ENCODE peak calls at places on chromosome 18, in nine cellular contexts. One of them, this sample, is unnamed.

GRCh38 chr18:42275949-42276730 is 321.1 kb downstream of the PIK3C3 start:
- DNase-seq in GM23338: no peak
- DNase-seq in NCI-H2227 treated with DMSO at 0.1 percent for 48 hours: no peak
- DNase-seq in NT2/D1: no peak
- DNase-seq in NCI-H1092 treated with DMSO at 0.1 percent for 48 hours: no peak
- DNase-seq in stimulated activated CD8-positive, alpha-beta memory T cell treated with anti-CD3 and anti-CD28 coated beads, Interleukin-2, amount 100 ng/mL, for 48 hours: no peak
- DNase-seq in naive thymus-derived CD8-positive, alpha-beta T cell: no peak
- DNase-seq in stimulated activated CD4-positive, alpha-beta T cell treated with anti-CD3 and anti-CD28 coated beads, Interleukin-2, amount 100 ng/mL, for 48 hours: no peak
- DNase-seq in HTR-8/SVneo: no peak
- DNase-seq in this sample: no peak

GRCh38 chr18:59662008-59662701 is 35.1 kb downstream of the CCBE1 start:
- DNase-seq in NCI-H1092 treated with DMSO at 0.1 percent for 48 hours: no peak
- DNase-seq in stimulated activated CD4-positive, alpha-beta T cell treated with anti-CD3 and anti-CD28 coated beads, Interleukin-2, amount 100 ng/mL, for 48 hours: no peak
- DNase-seq in NCI-H2227 treated with DMSO at 0.1 percent for 48 hours: no peak
- DNase-seq in HTR-8/SVneo: no peak
- DNase-seq in GM23338: no peak
- DNase-seq in stimulated activated CD8-positive, alpha-beta memory T cell treated with anti-CD3 and anti-CD28 coated beads, Interleukin-2, amount 100 ng/mL, for 48 hours: no peak
- DNase-seq in NT2/D1: no peak
- DNase-seq in naive thymus-derived CD8-positive, alpha-beta T cell: no peak
- DNase-seq in this sample: no peak

GRCh38 chr18:8754995-8755955 is 49.9 kb downstream of the MTCL1 start:
- DNase-seq in naive thymus-derived CD8-positive, alpha-beta T cell: peak; percentile 76
- DNase-seq in NCI-H2227 treated with DMSO at 0.1 percent for 48 hours: no peak
- DNase-seq in stimulated activated CD8-positive, alpha-beta memory T cell treated with anti-CD3 and anti-CD28 coated beads, Interleukin-2, amount 100 ng/mL, for 48 hours: no peak
- DNase-seq in NT2/D1: no peak
- DNase-seq in stimulated activated CD4-positive, alpha-beta T cell treated with anti-CD3 and anti-CD28 coated beads, Interleukin-2, amount 100 ng/mL, for 48 hours: no peak
- DNase-seq in GM23338: no peak
- DNase-seq in NCI-H1092 treated with DMSO at 0.1 percent for 48 hours: no peak
- DNase-seq in HTR-8/SVneo: no peak
- DNase-seq in this sample: no peak

GRCh38 chr18:24397131-24397693 is 412 bp downstream of the OSBPL1A start:
- DNase-seq in naive thymus-derived CD8-positive, alpha-beta T cell: no peak
- DNase-seq in NT2/D1: no peak
- DNase-seq in stimulated activated CD4-positive, alpha-beta T cell treated with anti-CD3 and anti-CD28 coated beads, Interleukin-2, amount 100 ng/mL, for 48 hours: peak; percentile 16
- DNase-seq in NCI-H1092 treated with DMSO at 0.1 percent for 48 hours: peak; percentile 77
- DNase-seq in stimulated activated CD8-positive, alpha-beta memory T cell treated with anti-CD3 and anti-CD28 coated beads, Interleukin-2, amount 100 ng/mL, for 48 hours: peak; percentile 12
- DNase-seq in GM23338: peak; percentile 70
- DNase-seq in NCI-H2227 treated with DMSO at 0.1 percent for 48 hours: peak; percentile 80
- DNase-seq in HTR-8/SVneo: peak; percentile 13
- DNase-seq in this sample: peak; percentile 15

GRCh38 chr18:44789704-44790103 is 109.0 kb downstream of the SETBP1 start:
- DNase-seq in stimulated activated CD8-positive, alpha-beta memory T cell treated with anti-CD3 and anti-CD28 coated beads, Interleukin-2, amount 100 ng/mL, for 48 hours: no peak
- DNase-seq in NT2/D1: no peak
- DNase-seq in naive thymus-derived CD8-positive, alpha-beta T cell: no peak
- DNase-seq in stimulated activated CD4-positive, alpha-beta T cell treated with anti-CD3 and anti-CD28 coated beads, Interleukin-2, amount 100 ng/mL, for 48 hours: no peak
- DNase-seq in HTR-8/SVneo: no peak
- DNase-seq in NCI-H1092 treated with DMSO at 0.1 percent for 48 hours: no peak
- DNase-seq in GM23338: no peak
- DNase-seq in NCI-H2227 treated with DMSO at 0.1 percent for 48 hours: no peak
- DNase-seq in this sample: no peak

GRCh38 chr18:8081267-8081666 is 514.2 kb downstream of the PTPRM start:
- DNase-seq in NCI-H1092 treated with DMSO at 0.1 percent for 48 hours: no peak
- DNase-seq in NCI-H2227 treated with DMSO at 0.1 percent for 48 hours: no peak
- DNase-seq in naive thymus-derived CD8-positive, alpha-beta T cell: no peak
- DNase-seq in stimulated activated CD8-positive, alpha-beta memory T cell treated with anti-CD3 and anti-CD28 coated beads, Interleukin-2, amount 100 ng/mL, for 48 hours: no peak
- DNase-seq in stimulated activated CD4-positive, alpha-beta T cell treated with anti-CD3 and anti-CD28 coated beads, Interleukin-2, amount 100 ng/mL, for 48 hours: no peak
- DNase-seq in NT2/D1: no peak
- DNase-seq in HTR-8/SVneo: no peak
- DNase-seq in GM23338: no peak
- DNase-seq in this sample: no peak

GRCh38 chr18:23453657-23454011 is 547 bp downstream of the RIOK3 start:
- DNase-seq in stimulated activated CD4-positive, alpha-beta T cell treated with anti-CD3 and anti-CD28 coated beads, Interleukin-2, amount 100 ng/mL, for 48 hours: no peak
- DNase-seq in naive thymus-derived CD8-positive, alpha-beta T cell: no peak
- DNase-seq in NCI-H1092 treated with DMSO at 0.1 percent for 48 hours: peak; percentile 42
- DNase-seq in stimulated activated CD8-positive, alpha-beta memory T cell treated with anti-CD3 and anti-CD28 coated beads, Interleukin-2, amount 100 ng/mL, for 48 hours: no peak
- DNase-seq in NCI-H2227 treated with DMSO at 0.1 percent for 48 hours: no peak
- DNase-seq in GM23338: no peak
- DNase-seq in HTR-8/SVneo: no peak
- DNase-seq in NT2/D1: no peak
- DNase-seq in this sample: peak; percentile 20

GRCh38 chr18:28960146-28960545 is 783.2 kb upstream of the CDH2 start:
- DNase-seq in GM23338: no peak
- DNase-seq in naive thymus-derived CD8-positive, alpha-beta T cell: no peak
- DNase-seq in NCI-H1092 treated with DMSO at 0.1 percent for 48 hours: no peak
- DNase-seq in stimulated activated CD8-positive, alpha-beta memory T cell treated with anti-CD3 and anti-CD28 coated beads, Interleukin-2, amount 100 ng/mL, for 48 hours: no peak
- DNase-seq in NCI-H2227 treated with DMSO at 0.1 percent for 48 hours: no peak
- DNase-seq in HTR-8/SVneo: no peak
- DNase-seq in NT2/D1: no peak
- DNase-seq in stimulated activated CD4-positive, alpha-beta T cell treated with anti-CD3 and anti-CD28 coated beads, Interleukin-2, amount 100 ng/mL, for 48 hours: no peak
- DNase-seq in this sample: no peak

GRCh38 chr18:26312196-26312595 is 86.0 kb downstream of the TAF4B start:
- DNase-seq in NCI-H2227 treated with DMSO at 0.1 percent for 48 hours: no peak
- DNase-seq in naive thymus-derived CD8-positive, alpha-beta T cell: no peak
- DNase-seq in NT2/D1: no peak
- DNase-seq in stimulated activated CD8-positive, alpha-beta memory T cell treated with anti-CD3 and anti-CD28 coated beads, Interleukin-2, amount 100 ng/mL, for 48 hours: no peak
- DNase-seq in HTR-8/SVneo: no peak
- DNase-seq in NCI-H1092 treated with DMSO at 0.1 percent for 48 hours: no peak
- DNase-seq in stimulated activated CD4-positive, alpha-beta T cell treated with anti-CD3 and anti-CD28 coated beads, Interleukin-2, amount 100 ng/mL, for 48 hours: no peak
- DNase-seq in GM23338: peak; percentile 45
- DNase-seq in this sample: no peak

GRCh38 chr18:519019-519879 is 18.7 kb upstream of the COLEC12 start:
- DNase-seq in NT2/D1: no peak
- DNase-seq in GM23338: no peak
- DNase-seq in stimulated activated CD4-positive, alpha-beta T cell treated with anti-CD3 and anti-CD28 coated beads, Interleukin-2, amount 100 ng/mL, for 48 hours: no peak
- DNase-seq in naive thymus-derived CD8-positive, alpha-beta T cell: no peak
- DNase-seq in stimulated activated CD8-positive, alpha-beta memory T cell treated with anti-CD3 and anti-CD28 coated beads, Interleukin-2, amount 100 ng/mL, for 48 hours: no peak
- DNase-seq in NCI-H1092 treated with DMSO at 0.1 percent for 48 hours: no peak
- DNase-seq in NCI-H2227 treated with DMSO at 0.1 percent for 48 hours: no peak
- DNase-seq in HTR-8/SVneo: no peak
- DNase-seq in this sample: peak; percentile 34

GRCh38 chr18:52339891-52340371 is at the start of gene DCC:
- DNase-seq in naive thymus-derived CD8-positive, alpha-beta T cell: no peak
- DNase-seq in NT2/D1: peak; percentile 47
- DNase-seq in NCI-H2227 treated with DMSO at 0.1 percent for 48 hours: peak; percentile 82
- DNase-seq in NCI-H1092 treated with DMSO at 0.1 percent for 48 hours: peak; percentile 82
- DNase-seq in GM23338: peak; percentile 82
- DNase-seq in stimulated activated CD4-positive, alpha-beta T cell treated with anti-CD3 and anti-CD28 coated beads, Interleukin-2, amount 100 ng/mL, for 48 hours: no peak
- DNase-seq in HTR-8/SVneo: peak; percentile 1
- DNase-seq in stimulated activated CD8-positive, alpha-beta memory T cell treated with anti-CD3 and anti-CD28 coated beads, Interleukin-2, amount 100 ng/mL, for 48 hours: no peak
- DNase-seq in this sample: peak; percentile 66

GRCh38 chr18:25284278-25284677 is 67.7 kb downstream of the ZNF521 start:
- DNase-seq in NCI-H1092 treated with DMSO at 0.1 percent for 48 hours: no peak
- DNase-seq in NCI-H2227 treated with DMSO at 0.1 percent for 48 hours: no peak
- DNase-seq in stimulated activated CD8-positive, alpha-beta memory T cell treated with anti-CD3 and anti-CD28 coated beads, Interleukin-2, amount 100 ng/mL, for 48 hours: no peak
- DNase-seq in naive thymus-derived CD8-positive, alpha-beta T cell: no peak
- DNase-seq in GM23338: no peak
- DNase-seq in stimulated activated CD4-positive, alpha-beta T cell treated with anti-CD3 and anti-CD28 coated beads, Interleukin-2, amount 100 ng/mL, for 48 hours: no peak
- DNase-seq in NT2/D1: no peak
- DNase-seq in HTR-8/SVneo: no peak
- DNase-seq in this sample: no peak

GRCh38 chr18:60196818-60197217 is 175.8 kb downstream of the MC4R start:
- DNase-seq in HTR-8/SVneo: no peak
- DNase-seq in stimulated activated CD4-positive, alpha-beta T cell treated with anti-CD3 and anti-CD28 coated beads, Interleukin-2, amount 100 ng/mL, for 48 hours: no peak
- DNase-seq in stimulated activated CD8-positive, alpha-beta memory T cell treated with anti-CD3 and anti-CD28 coated beads, Interleukin-2, amount 100 ng/mL, for 48 hours: no peak
- DNase-seq in GM23338: no peak
- DNase-seq in NCI-H2227 treated with DMSO at 0.1 percent for 48 hours: no peak
- DNase-seq in naive thymus-derived CD8-positive, alpha-beta T cell: no peak
- DNase-seq in NCI-H1092 treated with DMSO at 0.1 percent for 48 hours: no peak
- DNase-seq in NT2/D1: no peak
- DNase-seq in this sample: no peak

GRCh38 chr18:47448956-47449355 is 197.5 kb upstream of the SKOR2 start:
- DNase-seq in HTR-8/SVneo: no peak
- DNase-seq in stimulated activated CD4-positive, alpha-beta T cell treated with anti-CD3 and anti-CD28 coated beads, Interleukin-2, amount 100 ng/mL, for 48 hours: no peak
- DNase-seq in NCI-H1092 treated with DMSO at 0.1 percent for 48 hours: no peak
- DNase-seq in NT2/D1: no peak
- DNase-seq in stimulated activated CD8-positive, alpha-beta memory T cell treated with anti-CD3 and anti-CD28 coated beads, Interleukin-2, amount 100 ng/mL, for 48 hours: no peak
- DNase-seq in NCI-H2227 treated with DMSO at 0.1 percent for 48 hours: no peak
- DNase-seq in naive thymus-derived CD8-positive, alpha-beta T cell: no peak
- DNase-seq in GM23338: peak; percentile 2
- DNase-seq in this sample: no peak

GRCh38 chr18:61643884-61644647 is 248.7 kb downstream of the RNF152 start:
- DNase-seq in GM23338: no peak
- DNase-seq in naive thymus-derived CD8-positive, alpha-beta T cell: no peak
- DNase-seq in stimulated activated CD8-positive, alpha-beta memory T cell treated with anti-CD3 and anti-CD28 coated beads, Interleukin-2, amount 100 ng/mL, for 48 hours: no peak
- DNase-seq in NT2/D1: no peak
- DNase-seq in NCI-H2227 treated with DMSO at 0.1 percent for 48 hours: no peak
- DNase-seq in stimulated activated CD4-positive, alpha-beta T cell treated with anti-CD3 and anti-CD28 coated beads, Interleukin-2, amount 100 ng/mL, for 48 hours: no peak
- DNase-seq in NCI-H1092 treated with DMSO at 0.1 percent for 48 hours: no peak
- DNase-seq in HTR-8/SVneo: no peak
- DNase-seq in this sample: no peak

GRCh38 chr18:33627114-33627513 is 49.1 kb downstream of the ASXL3 start:
- DNase-seq in NCI-H2227 treated with DMSO at 0.1 percent for 48 hours: no peak
- DNase-seq in HTR-8/SVneo: no peak
- DNase-seq in stimulated activated CD8-positive, alpha-beta memory T cell treated with anti-CD3 and anti-CD28 coated beads, Interleukin-2, amount 100 ng/mL, for 48 hours: no peak
- DNase-seq in naive thymus-derived CD8-positive, alpha-beta T cell: no peak
- DNase-seq in GM23338: no peak
- DNase-seq in NT2/D1: no peak
- DNase-seq in NCI-H1092 treated with DMSO at 0.1 percent for 48 hours: no peak
- DNase-seq in stimulated activated CD4-positive, alpha-beta T cell treated with anti-CD3 and anti-CD28 coated beads, Interleukin-2, amount 100 ng/mL, for 48 hours: no peak
- DNase-seq in this sample: no peak

GRCh38 chr18:29241199-29241598 is 1064.3 kb upstream of the CDH2 start:
- DNase-seq in stimulated activated CD8-positive, alpha-beta memory T cell treated with anti-CD3 and anti-CD28 coated beads, Interleukin-2, amount 100 ng/mL, for 48 hours: no peak
- DNase-seq in HTR-8/SVneo: no peak
- DNase-seq in NCI-H1092 treated with DMSO at 0.1 percent for 48 hours: no peak
- DNase-seq in NT2/D1: no peak
- DNase-seq in naive thymus-derived CD8-positive, alpha-beta T cell: no peak
- DNase-seq in GM23338: no peak
- DNase-seq in stimulated activated CD4-positive, alpha-beta T cell treated with anti-CD3 and anti-CD28 coated beads, Interleukin-2, amount 100 ng/mL, for 48 hours: no peak
- DNase-seq in NCI-H2227 treated with DMSO at 0.1 percent for 48 hours: no peak
- DNase-seq in this sample: no peak

GRCh38 chr18:50312296-50313030 is 25.0 kb upstream of the CXXC1 start:
- DNase-seq in HTR-8/SVneo: no peak
- DNase-seq in NCI-H1092 treated with DMSO at 0.1 percent for 48 hours: no peak
- DNase-seq in stimulated activated CD4-positive, alpha-beta T cell treated with anti-CD3 and anti-CD28 coated beads, Interleukin-2, amount 100 ng/mL, for 48 hours: no peak
- DNase-seq in NCI-H2227 treated with DMSO at 0.1 percent for 48 hours: no peak
- DNase-seq in GM23338: no peak
- DNase-seq in naive thymus-derived CD8-positive, alpha-beta T cell: no peak
- DNase-seq in stimulated activated CD8-positive, alpha-beta memory T cell treated with anti-CD3 and anti-CD28 coated beads, Interleukin-2, amount 100 ng/mL, for 48 hours: no peak
- DNase-seq in NT2/D1: no peak
- DNase-seq in this sample: peak; percentile 73

GRCh38 chr18:9058426-9058825 is 44.1 kb upstream of the NDUFV2 start:
- DNase-seq in NCI-H2227 treated with DMSO at 0.1 percent for 48 hours: peak; percentile 66
- DNase-seq in GM23338: no peak
- DNase-seq in NT2/D1: no peak
- DNase-seq in naive thymus-derived CD8-positive, alpha-beta T cell: no peak
- DNase-seq in NCI-H1092 treated with DMSO at 0.1 percent for 48 hours: no peak
- DNase-seq in HTR-8/SVneo: no peak
- DNase-seq in stimulated activated CD4-positive, alpha-beta T cell treated with anti-CD3 and anti-CD28 coated beads, Interleukin-2, amount 100 ng/mL, for 48 hours: no peak
- DNase-seq in stimulated activated CD8-positive, alpha-beta memory T cell treated with anti-CD3 and anti-CD28 coated beads, Interleukin-2, amount 100 ng/mL, for 48 hours: no peak
- DNase-seq in this sample: no peak

GRCh38 chr18:79624356-79624961 is 55.1 kb upstream of the CTDP1 start:
- DNase-seq in NT2/D1: no peak
- DNase-seq in HTR-8/SVneo: no peak
- DNase-seq in stimulated activated CD4-positive, alpha-beta T cell treated with anti-CD3 and anti-CD28 coated beads, Interleukin-2, amount 100 ng/mL, for 48 hours: no peak
- DNase-seq in GM23338: no peak
- DNase-seq in stimulated activated CD8-positive, alpha-beta memory T cell treated with anti-CD3 and anti-CD28 coated beads, Interleukin-2, amount 100 ng/mL, for 48 hours: no peak
- DNase-seq in NCI-H2227 treated with DMSO at 0.1 percent for 48 hours: no peak
- DNase-seq in NCI-H1092 treated with DMSO at 0.1 percent for 48 hours: no peak
- DNase-seq in naive thymus-derived CD8-positive, alpha-beta T cell: no peak
- DNase-seq in this sample: no peak

GRCh38 chr18:26526966-26527234 is 21.5 kb downstream of the KCTD1 start:
- DNase-seq in NT2/D1: no peak
- DNase-seq in naive thymus-derived CD8-positive, alpha-beta T cell: no peak
- DNase-seq in stimulated activated CD4-positive, alpha-beta T cell treated with anti-CD3 and anti-CD28 coated beads, Interleukin-2, amount 100 ng/mL, for 48 hours: no peak
- DNase-seq in NCI-H1092 treated with DMSO at 0.1 percent for 48 hours: no peak
- DNase-seq in NCI-H2227 treated with DMSO at 0.1 percent for 48 hours: no peak
- DNase-seq in GM23338: no peak
- DNase-seq in HTR-8/SVneo: no peak
- DNase-seq in stimulated activated CD8-positive, alpha-beta memory T cell treated with anti-CD3 and anti-CD28 coated beads, Interleukin-2, amount 100 ng/mL, for 48 hours: no peak
- DNase-seq in this sample: no peak

GRCh38 chr18:67483237-67483636 is 33.3 kb downstream of the DSEL start:
- DNase-seq in HTR-8/SVneo: no peak
- DNase-seq in NCI-H2227 treated with DMSO at 0.1 percent for 48 hours: no peak
- DNase-seq in NCI-H1092 treated with DMSO at 0.1 percent for 48 hours: no peak
- DNase-seq in naive thymus-derived CD8-positive, alpha-beta T cell: no peak
- DNase-seq in GM23338: no peak
- DNase-seq in stimulated activated CD4-positive, alpha-beta T cell treated with anti-CD3 and anti-CD28 coated beads, Interleukin-2, amount 100 ng/mL, for 48 hours: no peak
- DNase-seq in NT2/D1: no peak
- DNase-seq in stimulated activated CD8-positive, alpha-beta memory T cell treated with anti-CD3 and anti-CD28 coated beads, Interleukin-2, amount 100 ng/mL, for 48 hours: no peak
- DNase-seq in this sample: peak; percentile 39